ENCODE peak calls at places on chromosomes 16 and 17, in nine cellular contexts. P, T, A, C, O, Q, F, I and K are unnamed samples.

GRCh38 chr17:36602030-36602737 is 801 bp downstream of the MRM1 start:
- DNase-seq in C (no peak), F (no peak), Q (peak), P (no peak), T (peak), O (no peak), I (no peak), A (no peak), K (peak)

GRCh38 chr17:77324227-77324626 is 183.5 kb downstream of the SEC14L1 start:
- DNase-seq in T (peak), A (no peak), Q (no peak), C (no peak), P (no peak), I (peak), F (no peak), O (no peak), K (no peak)

GRCh38 chr16:27195941-27196595 is 7.3 kb upstream of the KDM8 start:
- DNase-seq in Q (no peak), I (no peak), O (no peak), T (no peak), A (no peak), F (no peak), P (no peak), C (no peak), K (no peak)

GRCh38 chr17:49967621-49968379 is 1.2 kb upstream of the DLX4 start:
- DNase-seq in F (peak), T (no peak), A (peak), O (no peak), P (no peak), C (no peak), Q (no peak), I (no peak), K (no peak)

GRCh38 chr17:68909066-68909465 is 46.1 kb downstream of the ABCA8 start:
- DNase-seq in T (peak), I (no peak), Q (peak), F (peak), C (peak), A (peak), O (peak), P (no peak), K (peak)

GRCh38 chr16:17556276-17557052 is 85.7 kb upstream of the XYLT1 start:
- DNase-seq in A (peak), P (peak), T (peak), I (no peak), F (no peak), Q (peak), C (no peak), O (no peak), K (peak)

GRCh38 chr17:27778193-27778592 is 22.1 kb downstream of the NOS2 start:
- DNase-seq in A (peak), P (no peak), F (no peak), O (no peak), C (peak), Q (peak), I (no peak), T (no peak), K (peak)

GRCh38 chr16:87538594-87538993 is 45.8 kb upstream of the ZCCHC14 start:
- DNase-seq in A (no peak), C (peak), Q (no peak), P (no peak), I (no peak), F (no peak), O (no peak), T (no peak), K (no peak)

GRCh38 chr17:4658478-4659305 is 17.2 kb upstream of the ALOX15 start:
- DNase-seq in I (no peak), F (no peak), Q (peak), O (peak), C (peak), P (no peak), T (no peak), A (peak), K (peak)

GRCh38 chr17:50186661-50187402 is 14.6 kb downstream of the COL1A1 start:
- DNase-seq in Q (no peak), O (no peak), C (no peak), P (no peak), A (peak), F (no peak), T (no peak), I (no peak), K (no peak)

GRCh38 chr16:49485663-49486062 is 112.1 kb downstream of the C16orf78 start:
- DNase-seq in T (no peak), A (no peak), C (no peak), F (no peak), I (no peak), O (no peak), Q (no peak), P (no peak), K (no peak)

GRCh38 chr16:23333962-23334361 is 31.9 kb downstream of the SCNN1B start:
- DNase-seq in A (no peak), C (no peak), I (no peak), O (no peak), F (no peak), T (no peak), P (no peak), Q (no peak), K (no peak)

GRCh38 chr16:25014500-25015147 is 545 bp downstream of the ARHGAP17 start:
- DNase-seq in F (no peak), A (peak), O (no peak), P (peak), T (peak), C (no peak), Q (peak), I (no peak), K (peak)

GRCh38 chr17:72184805-72185204 is 64.0 kb downstream of the SOX9 start:
- DNase-seq in Q (no peak), O (no peak), C (no peak), T (no peak), P (no peak), F (no peak), I (no peak), A (peak), K (no peak)

GRCh38 chr16:87210949-87211348 is 106.2 kb downstream of the C16orf95 start:
- DNase-seq in F (no peak), A (peak), I (no peak), C (no peak), T (no peak), Q (peak), P (no peak), O (no peak), K (peak)

GRCh38 chr16:5722220-5722619 is 624.6 kb upstream of the EEF2KMT start:
- DNase-seq in P (no peak), T (no peak), F (no peak), C (no peak), A (no peak), O (no peak), Q (no peak), I (no peak), K (no peak)

GRCh38 chr17:57956311-57957119 is 1.3 kb upstream of the CUEDC1 start:
- DNase-seq in A (no peak), C (no peak), P (no peak), Q (no peak), F (no peak), T (peak), O (no peak), I (no peak), K (no peak)

GRCh38 chr17:37107406-37108083 is 158.8 kb downstream of the AATF start:
- DNase-seq in T (no peak), C (no peak), A (peak), Q (peak), F (no peak), O (no peak), P (no peak), I (no peak), K (peak)

GRCh38 chr16:53417976-53418375 is 16.3 kb upstream of the RBL2 start:
- DNase-seq in C (no peak), P (no peak), F (no peak), T (no peak), A (no peak), Q (no peak), O (no peak), I (no peak), K (no peak)

GRCh38 chr16:53414381-53414780 is 19.9 kb upstream of the RBL2 start:
- DNase-seq in P (no peak), C (no peak), A (no peak), Q (peak), F (no peak), I (no peak), T (no peak), O (no peak), K (peak)

GRCh38 chr16:53417011-53417410 is 17.3 kb upstream of the RBL2 start:
- DNase-seq in T (no peak), I (no peak), C (peak), P (no peak), A (peak), O (no peak), Q (peak), F (no peak), K (peak)

GRCh38 chr16:53413864-53414263 is 20.4 kb upstream of the RBL2 start:
- DNase-seq in Q (no peak), C (no peak), O (no peak), P (no peak), A (no peak), I (no peak), F (no peak), T (no peak), K (no peak)

DNA sequence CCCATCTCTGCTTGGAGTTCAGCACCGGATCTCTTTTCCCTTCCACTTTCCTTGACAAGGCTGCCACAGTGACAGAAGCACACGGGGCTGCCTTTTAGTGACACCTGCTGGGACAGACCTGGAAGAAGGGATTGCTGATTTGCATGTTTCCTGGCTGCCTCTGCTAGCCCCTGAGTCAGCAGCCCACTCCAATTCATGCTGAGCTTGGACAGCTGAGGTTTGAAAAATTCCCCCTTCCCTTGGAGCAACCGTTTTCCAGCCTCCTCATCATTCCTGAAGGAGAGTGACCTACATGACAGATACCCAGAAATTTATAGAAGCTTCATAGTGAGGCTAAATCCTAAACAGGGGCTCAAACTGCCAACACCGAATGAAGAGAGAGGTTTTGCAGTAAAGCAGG is 18.8 kb upstream of the RBL2 start:
- DNase-seq in F (no peak), T (no peak), C (no peak), Q (peak), A (no peak), I (no peak), O (no peak), P (no peak), K (peak)
- TF ChIP-seq CTCF in F (no peak), T (no peak), C (no peak), Q (no peak), A (no peak), I (no peak), O (no peak), P (no peak), K (no peak)

DNA sequence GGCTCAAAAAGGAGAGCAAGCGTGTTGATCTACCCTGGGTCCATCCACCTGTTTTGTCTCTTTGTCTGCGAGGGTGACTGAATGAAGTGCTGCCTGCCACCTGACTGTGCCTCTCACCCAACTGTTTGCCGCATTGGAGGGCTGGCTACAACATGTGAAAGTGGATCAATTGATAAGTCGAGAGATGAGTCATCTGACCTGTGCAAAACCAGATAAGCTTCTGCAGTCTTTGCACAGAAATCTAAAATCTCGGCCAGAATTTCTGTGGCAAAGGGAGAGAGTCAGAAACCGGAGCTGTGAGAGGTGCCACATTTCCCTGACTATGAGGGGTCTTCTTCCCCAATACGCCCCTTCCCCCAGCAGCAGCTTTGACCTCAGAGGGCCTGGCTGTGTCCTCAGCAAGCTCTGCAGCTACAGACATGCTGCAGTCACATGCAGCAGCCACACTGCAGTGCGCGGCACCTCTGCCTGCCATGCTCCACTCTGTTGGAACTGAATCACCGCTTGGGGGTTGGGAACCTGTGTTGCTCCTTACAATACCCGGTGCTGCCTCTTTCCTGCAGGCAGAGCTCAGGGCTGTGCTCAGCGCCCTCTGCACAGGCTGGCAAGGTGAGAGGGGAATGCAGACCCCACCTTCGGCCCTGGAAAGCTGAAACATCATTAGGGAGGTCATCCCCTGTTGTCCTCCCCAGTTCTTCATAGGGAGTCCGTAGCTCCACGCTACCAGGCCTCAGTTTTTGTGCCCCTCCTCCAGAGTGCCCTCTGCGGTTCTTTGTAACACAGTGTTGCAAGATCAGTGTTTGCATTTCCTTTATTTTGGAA is 16.2 kb upstream of the HAS3 start:
- DNase-seq in F (peak), O (no peak), A (no peak), T (no peak), C (no peak), Q (no peak), I (no peak), P (no peak), K (no peak)
- TF ChIP-seq CTCF in F (no peak), O (no peak), A (no peak), T (no peak), C (no peak), Q (no peak), I (no peak), P (no peak), K (no peak)

GRCh38 chr17:15230866-15231265 is 34.3 kb downstream of the PMP22 start:
- DNase-seq in P (no peak), O (no peak), C (no peak), T (no peak), A (no peak), I (no peak), Q (no peak), F (no peak), K (no peak)
- TF ChIP-seq CTCF in P (no peak), O (no peak), C (no peak), T (no peak), A (no peak), I (no peak), Q (no peak), F (no peak), K (no peak)

DNA sequence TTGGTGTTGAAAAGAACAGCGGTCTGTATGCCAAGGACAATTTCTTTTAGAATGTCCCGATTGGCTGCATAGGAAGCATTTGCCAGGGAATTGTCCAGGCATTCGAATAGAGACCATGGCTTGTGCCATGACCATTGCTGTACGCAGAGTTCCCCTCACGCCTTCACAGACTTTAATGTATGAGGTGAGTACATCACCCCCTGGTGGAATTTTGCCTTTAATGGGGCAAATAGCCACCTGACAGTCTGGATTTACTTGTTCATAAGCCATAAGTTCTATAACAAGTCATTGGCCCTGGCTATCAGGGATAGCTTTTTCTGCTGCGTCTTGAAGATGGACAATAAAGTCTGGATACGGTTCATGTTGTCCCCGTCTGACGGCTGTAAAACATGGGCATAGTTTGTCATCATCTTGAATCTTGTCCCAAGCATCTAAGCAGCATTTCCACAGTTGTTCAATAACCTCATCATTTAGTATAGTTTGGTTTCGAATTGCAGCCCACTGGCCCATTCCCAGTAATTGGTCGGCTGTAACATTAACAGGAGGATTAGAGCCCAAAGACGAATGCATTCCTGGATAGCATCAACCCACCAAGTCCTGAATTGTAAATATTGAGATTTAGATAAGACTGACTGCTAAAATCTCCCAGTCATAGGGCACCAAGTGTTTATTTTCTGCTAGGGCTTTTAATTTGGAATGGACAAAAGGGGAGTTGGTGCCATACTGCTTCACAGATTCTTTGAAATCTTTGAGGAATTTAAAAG is 67.7 kb upstream of the ARL4D start:
- DNase-seq in F (no peak), O (no peak), P (no peak), T (peak), Q (no peak), A (no peak), I (no peak), C (no peak), K (no peak)
- TF ChIP-seq CTCF in F (no peak), O (no peak), P (peak), T (peak), Q (no peak), A (no peak), I (no peak), C (no peak), K (no peak)

GRCh38 chr17:61306003-61306402 is 93.6 kb upstream of the TBX2 start:
- DNase-seq in A (no peak), I (no peak), P (no peak), F (no peak), Q (no peak), O (no peak), T (no peak), C (no peak), K (peak)
- TF ChIP-seq CTCF in A (no peak), I (no peak), P (no peak), F (no peak), Q (no peak), O (no peak), T (no peak), C (no peak), K (no peak)

GRCh38 chr17:61002316-61002736 is 324.7 kb downstream of the BCAS3 start:
- DNase-seq in I (no peak), C (peak), P (no peak), T (peak), A (peak), Q (peak), F (no peak), O (peak), K (peak)

GRCh38 chr17:61005358-61005757 is 327.7 kb downstream of the BCAS3 start:
- DNase-seq in T (no peak), O (no peak), Q (no peak), P (no peak), I (no peak), F (no peak), A (peak), C (no peak), K (no peak)

GRCh38 chr17:61000911-61001310 is 323.3 kb downstream of the BCAS3 start:
- DNase-seq in F (no peak), O (peak), A (peak), P (no peak), I (no peak), Q (no peak), C (peak), T (no peak), K (peak)
- TF ChIP-seq CTCF in F (no peak), O (peak), A (peak), P (peak), I (no peak), Q (no peak), C (peak), T (no peak), K (no peak)

DNA sequence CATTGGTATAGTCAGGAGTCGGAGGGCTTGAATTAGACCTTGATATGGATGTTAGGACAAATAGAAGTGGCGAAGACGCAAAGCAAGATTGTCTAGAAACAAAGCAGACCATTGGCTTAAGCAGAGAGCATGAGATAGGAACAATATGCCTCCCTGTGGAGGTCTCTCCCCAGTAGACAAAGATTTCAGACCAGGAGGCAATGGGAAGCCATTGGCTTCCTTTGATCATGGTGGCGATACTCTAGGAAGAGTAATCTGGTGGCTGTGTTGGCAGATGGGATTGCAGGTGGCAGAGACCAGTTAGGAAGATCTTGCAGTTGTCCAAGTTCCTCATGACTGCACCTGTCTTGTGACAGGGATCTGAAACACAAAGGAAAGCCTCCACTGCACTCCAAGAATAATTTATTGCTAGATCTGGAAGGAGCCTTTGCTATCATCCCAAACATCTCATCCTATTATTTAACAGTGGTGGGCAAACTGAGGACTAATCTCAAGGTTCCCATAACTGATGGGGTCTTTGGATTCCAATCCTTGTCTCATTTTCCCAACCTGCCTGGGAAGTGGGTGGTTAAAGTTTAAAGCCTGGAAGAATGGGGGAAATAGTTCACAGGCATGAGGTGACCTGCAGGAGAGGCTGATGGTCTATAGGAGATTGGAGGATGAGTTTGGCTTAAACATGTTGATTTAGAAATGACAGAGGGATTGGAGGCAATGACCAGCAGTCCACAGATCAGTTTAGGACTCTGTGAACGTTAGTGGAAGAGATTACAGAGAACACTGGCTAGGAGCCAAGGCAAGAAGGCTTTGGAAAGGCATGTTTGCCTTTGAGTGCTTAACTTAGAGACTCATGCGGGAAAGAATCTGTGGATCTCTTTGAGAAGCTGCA is 37.0 kb downstream of the HLF start:
- DNase-seq in Q (no peak), C (no peak), F (no peak), P (no peak), I (no peak), O (no peak), A (peak), T (no peak), K (no peak)
- TF ChIP-seq CTCF in Q (no peak), C (no peak), F (no peak), P (no peak), I (no peak), O (no peak), A (no peak), T (no peak), K (no peak)

GRCh38 chr16:86002178-86002577 is 103.2 kb downstream of the IRF8 start:
- DNase-seq in A (no peak), O (no peak), C (no peak), Q (no peak), T (peak), F (no peak), P (no peak), I (no peak), K (no peak)
- TF ChIP-seq CTCF in A (no peak), O (no peak), C (no peak), Q (no peak), T (no peak), F (no peak), P (no peak), I (no peak), K (no peak)

DNA sequence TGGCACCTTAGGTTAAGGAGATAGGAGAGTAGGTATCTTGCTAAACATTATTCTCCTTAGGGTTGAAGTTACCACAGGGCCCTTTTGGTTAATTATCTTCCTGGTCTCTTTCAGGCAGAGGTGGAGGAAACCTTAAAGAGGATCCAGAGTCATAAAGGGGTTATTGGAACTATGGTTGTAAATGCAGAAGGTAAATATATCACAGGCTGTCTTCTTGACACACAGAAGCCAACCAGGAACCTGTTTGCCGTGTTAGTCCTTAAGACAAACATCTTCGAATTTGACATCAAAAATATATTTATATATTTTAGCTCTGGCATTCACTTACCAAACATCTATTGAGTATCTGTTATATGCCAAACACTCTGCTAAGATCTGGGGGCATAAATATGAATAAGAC is 2.4 kb downstream of the DYNLRB2 start:
- DNase-seq in C (no peak), A (no peak), P (no peak), F (no peak), T (no peak), Q (no peak), O (no peak), I (no peak), K (no peak)
- TF ChIP-seq CTCF in C (no peak), A (no peak), P (no peak), F (no peak), T (no peak), Q (no peak), O (no peak), I (no peak), K (no peak)